ENCODE peak calls at places on chromosomes 2 and 18, in nine cellular contexts. One of them, this sample, is unnamed.
A peak's percentile ranks its signal among the peaks of the same experiment; 100 is the strongest.

GRCh38 chr2:190123956-190124355 is 61.4 kb upstream of the MSTN start:
- DNase-seq in ovary: no peak
- DNase-seq in testis: no peak
- DNase-seq in uterus: no peak
- DNase-seq in suprapubic skin: no peak
- DNase-seq in endothelial cell of umbilical vein: no peak
- DNase-seq in spleen: no peak
- DNase-seq in prostate gland: no peak
- DNase-seq in tibial nerve: no peak
- DNase-seq in this sample: no peak

GRCh38 chr2:172090947-172091625 is 5.8 kb downstream of the DLX1 start:
- DNase-seq in spleen: no peak
- DNase-seq in ovary: no peak
- DNase-seq in testis: no peak
- DNase-seq in tibial nerve: no peak
- DNase-seq in uterus: no peak
- DNase-seq in suprapubic skin: peak; percentile 38
- DNase-seq in endothelial cell of umbilical vein: no peak
- DNase-seq in prostate gland: no peak
- DNase-seq in this sample: no peak

GRCh38 chr2:37829202-37829601 is 95.9 kb upstream of the RMDN2 start:
- DNase-seq in suprapubic skin: peak; percentile 69
- DNase-seq in endothelial cell of umbilical vein: peak; percentile 95
- DNase-seq in uterus: peak; percentile 36
- DNase-seq in prostate gland: no peak
- DNase-seq in ovary: no peak
- DNase-seq in tibial nerve: peak; percentile 27
- DNase-seq in spleen: peak; percentile 79
- DNase-seq in testis: no peak
- DNase-seq in this sample: no peak

GRCh38 chr2:43104106-43104505 is 122.3 kb downstream of the ZFP36L2 start:
- DNase-seq in suprapubic skin: peak; percentile 22
- DNase-seq in testis: no peak
- DNase-seq in prostate gland: no peak
- DNase-seq in tibial nerve: no peak
- DNase-seq in ovary: no peak
- DNase-seq in spleen: no peak
- DNase-seq in uterus: no peak
- DNase-seq in endothelial cell of umbilical vein: no peak
- DNase-seq in this sample: no peak

GRCh38 chr2:173149491-173149890 is 73.8 kb downstream of the MAP3K20 start:
- DNase-seq in spleen: peak; percentile 76
- DNase-seq in tibial nerve: no peak
- DNase-seq in uterus: no peak
- DNase-seq in testis: peak; percentile 16
- DNase-seq in ovary: no peak
- DNase-seq in prostate gland: no peak
- DNase-seq in endothelial cell of umbilical vein: no peak
- DNase-seq in suprapubic skin: no peak
- DNase-seq in this sample: no peak

GRCh38 chr18:350953-351572 is 83.2 kb upstream of the THOC1 start:
- DNase-seq in tibial nerve: no peak
- DNase-seq in ovary: no peak
- DNase-seq in spleen: no peak
- DNase-seq in prostate gland: no peak
- DNase-seq in suprapubic skin: no peak
- DNase-seq in uterus: no peak
- DNase-seq in endothelial cell of umbilical vein: no peak
- DNase-seq in testis: no peak
- DNase-seq in this sample: no peak

GRCh38 chr2:206083602-206084467 is 2.1 kb downstream of the INO80D start:
- DNase-seq in ovary: no peak
- DNase-seq in uterus: no peak
- DNase-seq in testis: peak; percentile 25
- DNase-seq in endothelial cell of umbilical vein: peak; percentile 24
- DNase-seq in prostate gland: peak; percentile 21
- DNase-seq in suprapubic skin: no peak
- DNase-seq in spleen: no peak
- DNase-seq in tibial nerve: no peak
- DNase-seq in this sample: peak; percentile 34

GRCh38 chr2:38691994-38692393 is 26.1 kb downstream of the GALM start:
- DNase-seq in testis: no peak
- DNase-seq in suprapubic skin: no peak
- DNase-seq in tibial nerve: no peak
- DNase-seq in spleen: no peak
- DNase-seq in uterus: no peak
- DNase-seq in endothelial cell of umbilical vein: no peak
- DNase-seq in prostate gland: no peak
- DNase-seq in ovary: no peak
- DNase-seq in this sample: no peak

GRCh38 chr2:199850718-199851498 is at the start of gene FTCDNL1:
- DNase-seq in uterus: peak; percentile 30
- DNase-seq in testis: peak; percentile 78
- DNase-seq in endothelial cell of umbilical vein: peak; percentile 50
- DNase-seq in tibial nerve: peak; percentile 51
- DNase-seq in prostate gland: peak; percentile 47
- DNase-seq in suprapubic skin: peak; percentile 78
- DNase-seq in ovary: peak; percentile 59
- DNase-seq in spleen: peak; percentile 94
- DNase-seq in this sample: peak; percentile 71

GRCh38 chr2:199848323-199848722 is 2.7 kb downstream of the FTCDNL1 start:
- DNase-seq in prostate gland: no peak
- DNase-seq in endothelial cell of umbilical vein: no peak
- DNase-seq in uterus: no peak
- DNase-seq in spleen: no peak
- DNase-seq in tibial nerve: no peak
- DNase-seq in suprapubic skin: no peak
- DNase-seq in ovary: no peak
- DNase-seq in testis: no peak
- DNase-seq in this sample: no peak

GRCh38 chr2:199851886-199852285 is 894 bp upstream of the FTCDNL1 start:
- DNase-seq in suprapubic skin: no peak
- DNase-seq in endothelial cell of umbilical vein: no peak
- DNase-seq in uterus: no peak
- DNase-seq in ovary: no peak
- DNase-seq in prostate gland: no peak
- DNase-seq in testis: no peak
- DNase-seq in spleen: no peak
- DNase-seq in tibial nerve: no peak
- DNase-seq in this sample: no peak

GRCh38 chr2:199850250-199850717 is 708 bp downstream of the FTCDNL1 start:
- DNase-seq in spleen: no peak
- DNase-seq in testis: no peak
- DNase-seq in uterus: no peak
- DNase-seq in endothelial cell of umbilical vein: no peak
- DNase-seq in suprapubic skin: no peak
- DNase-seq in ovary: no peak
- DNase-seq in prostate gland: no peak
- DNase-seq in tibial nerve: no peak
- DNase-seq in this sample: no peak

GRCh38 chr2:199851499-199851816 is 466 bp upstream of the FTCDNL1 start:
- DNase-seq in suprapubic skin: no peak
- DNase-seq in testis: no peak
- DNase-seq in endothelial cell of umbilical vein: no peak
- DNase-seq in prostate gland: no peak
- DNase-seq in spleen: no peak
- DNase-seq in uterus: no peak
- DNase-seq in tibial nerve: no peak
- DNase-seq in ovary: no peak
- DNase-seq in this sample: no peak
- TF ChIP-seq CTCF in suprapubic skin: no peak
- TF ChIP-seq CTCF in testis: no peak
- TF ChIP-seq CTCF in endothelial cell of umbilical vein: no peak
- TF ChIP-seq CTCF in prostate gland: no peak
- TF ChIP-seq CTCF in spleen: no peak
- TF ChIP-seq CTCF in uterus: no peak
- TF ChIP-seq CTCF in tibial nerve: peak; percentile 3
- TF ChIP-seq CTCF in ovary: no peak
- TF ChIP-seq CTCF in this sample: no peak

GRCh38 chr2:217980591-217980990 is 22.2 kb downstream of the TNS1 start:
- DNase-seq in tibial nerve: no peak
- DNase-seq in testis: no peak
- DNase-seq in ovary: peak; percentile 33
- DNase-seq in prostate gland: no peak
- DNase-seq in uterus: peak; percentile 33
- DNase-seq in suprapubic skin: peak; percentile 63
- DNase-seq in spleen: peak; percentile 42
- DNase-seq in endothelial cell of umbilical vein: no peak
- DNase-seq in this sample: no peak

GRCh38 chr2:217980036-217980435 is 22.8 kb downstream of the TNS1 start:
- DNase-seq in tibial nerve: no peak
- DNase-seq in endothelial cell of umbilical vein: no peak
- DNase-seq in uterus: peak; percentile 63
- DNase-seq in suprapubic skin: peak; percentile 89
- DNase-seq in ovary: peak; percentile 55
- DNase-seq in prostate gland: no peak
- DNase-seq in testis: peak; percentile 52
- DNase-seq in spleen: peak; percentile 79
- DNase-seq in this sample: no peak

GRCh38 chr2:217983276-217984233 is 19.2 kb downstream of the TNS1 start:
- DNase-seq in testis: no peak
- DNase-seq in uterus: no peak
- DNase-seq in suprapubic skin: peak; percentile 56
- DNase-seq in tibial nerve: no peak
- DNase-seq in spleen: peak; percentile 77
- DNase-seq in prostate gland: no peak
- DNase-seq in endothelial cell of umbilical vein: peak; percentile 51
- DNase-seq in ovary: peak; percentile 26
- DNase-seq in this sample: no peak

GRCh38 chr2:217979151-217979811 is 23.5 kb downstream of the TNS1 start:
- DNase-seq in prostate gland: no peak
- DNase-seq in suprapubic skin: peak; percentile 65
- DNase-seq in uterus: peak; percentile 33
- DNase-seq in spleen: peak; percentile 63
- DNase-seq in ovary: peak; percentile 54
- DNase-seq in tibial nerve: no peak
- DNase-seq in endothelial cell of umbilical vein: peak; percentile 25
- DNase-seq in testis: no peak
- DNase-seq in this sample: no peak

GRCh38 chr2:217981084-217981730 is 21.6 kb downstream of the TNS1 start:
- DNase-seq in tibial nerve: no peak
- DNase-seq in spleen: peak; percentile 64
- DNase-seq in ovary: peak; percentile 26
- DNase-seq in testis: no peak
- DNase-seq in endothelial cell of umbilical vein: no peak
- DNase-seq in prostate gland: no peak
- DNase-seq in uterus: peak; percentile 14
- DNase-seq in suprapubic skin: peak; percentile 62
- DNase-seq in this sample: no peak
- H3K4me3 ChIP-seq in tibial nerve: no peak overlapping the region
- H3K4me3 ChIP-seq in spleen: no peak overlapping the region
- H3K4me3 ChIP-seq in ovary: no peak overlapping the region
- H3K4me3 ChIP-seq in testis: no peak overlapping the region
- H3K4me3 ChIP-seq in endothelial cell of umbilical vein: no peak overlapping the region
- H3K4me3 ChIP-seq in prostate gland: no peak overlapping the region
- H3K4me3 ChIP-seq in uterus: no peak overlapping the region
- H3K4me3 ChIP-seq in suprapubic skin: no peak overlapping the region
- H3K4me3 ChIP-seq in this sample: no peak overlapping the region

GRCh38 chr2:11466307-11467125 is 555 bp upstream of the E2F6 start:
- DNase-seq in prostate gland: no peak
- DNase-seq in suprapubic skin: no peak
- DNase-seq in tibial nerve: no peak
- DNase-seq in uterus: no peak
- DNase-seq in testis: no peak
- DNase-seq in spleen: no peak
- DNase-seq in endothelial cell of umbilical vein: no peak
- DNase-seq in ovary: no peak
- DNase-seq in this sample: no peak

GRCh38 chr2:11467749-11468148 is 1.8 kb upstream of the E2F6 start:
- DNase-seq in endothelial cell of umbilical vein: no peak
- DNase-seq in ovary: no peak
- DNase-seq in tibial nerve: no peak
- DNase-seq in suprapubic skin: no peak
- DNase-seq in prostate gland: no peak
- DNase-seq in uterus: no peak
- DNase-seq in testis: no peak
- DNase-seq in spleen: no peak
- DNase-seq in this sample: no peak

GRCh38 chr2:11467126-11467649 is 1.2 kb upstream of the E2F6 start:
- DNase-seq in tibial nerve: no peak
- DNase-seq in prostate gland: no peak
- DNase-seq in spleen: no peak
- DNase-seq in suprapubic skin: no peak
- DNase-seq in endothelial cell of umbilical vein: no peak
- DNase-seq in uterus: no peak
- DNase-seq in ovary: no peak
- DNase-seq in testis: no peak
- DNase-seq in this sample: no peak

GRCh38 chr2:11465110-11465484 is 864 bp downstream of the E2F6 start:
- DNase-seq in testis: no peak
- DNase-seq in ovary: no peak
- DNase-seq in endothelial cell of umbilical vein: no peak
- DNase-seq in suprapubic skin: no peak
- DNase-seq in uterus: no peak
- DNase-seq in tibial nerve: no peak
- DNase-seq in spleen: no peak
- DNase-seq in prostate gland: no peak
- DNase-seq in this sample: no peak

GRCh38 chr2:11465485-11466306 is at the start of gene E2F6:
- DNase-seq in suprapubic skin: peak; percentile 95
- DNase-seq in prostate gland: peak; percentile 89
- DNase-seq in testis: peak; percentile 93
- DNase-seq in spleen: peak; percentile 95
- DNase-seq in tibial nerve: peak; percentile 91
- DNase-seq in endothelial cell of umbilical vein: peak; percentile 93
- DNase-seq in uterus: peak; percentile 95
- DNase-seq in ovary: peak; percentile 94
- DNase-seq in this sample: peak; percentile 93
- TF ChIP-seq POLR2A in suprapubic skin: peak; percentile 67
- TF ChIP-seq POLR2A in prostate gland: peak; percentile 70
- TF ChIP-seq POLR2A in testis: no peak
- TF ChIP-seq POLR2A in spleen: no peak
- TF ChIP-seq POLR2A in tibial nerve: peak; percentile 93
- TF ChIP-seq POLR2A in endothelial cell of umbilical vein: no peak
- TF ChIP-seq POLR2A in uterus: peak; percentile 95
- TF ChIP-seq POLR2A in ovary: peak; percentile 92
- TF ChIP-seq POLR2A in this sample: peak; percentile 35

GRCh38 chr2:12402440-12403139 is 314.1 kb upstream of the TRIB2 start:
- DNase-seq in endothelial cell of umbilical vein: no peak
- DNase-seq in suprapubic skin: no peak
- DNase-seq in prostate gland: no peak
- DNase-seq in spleen: no peak
- DNase-seq in ovary: no peak
- DNase-seq in uterus: no peak
- DNase-seq in tibial nerve: no peak
- DNase-seq in testis: no peak
- DNase-seq in this sample: no peak

GRCh38 chr2:12396699-12397098 is 320.0 kb upstream of the TRIB2 start:
- DNase-seq in testis: no peak
- DNase-seq in ovary: no peak
- DNase-seq in uterus: no peak
- DNase-seq in spleen: no peak
- DNase-seq in suprapubic skin: no peak
- DNase-seq in tibial nerve: no peak
- DNase-seq in prostate gland: no peak
- DNase-seq in endothelial cell of umbilical vein: no peak
- DNase-seq in this sample: no peak

GRCh38 chr2:12400543-12400942 is 316.2 kb upstream of the TRIB2 start:
- DNase-seq in prostate gland: no peak
- DNase-seq in uterus: no peak
- DNase-seq in tibial nerve: no peak
- DNase-seq in suprapubic skin: no peak
- DNase-seq in spleen: no peak
- DNase-seq in ovary: no peak
- DNase-seq in endothelial cell of umbilical vein: no peak
- DNase-seq in testis: no peak
- DNase-seq in this sample: no peak

GRCh38 chr2:12399244-12399643 is 317.5 kb upstream of the TRIB2 start:
- DNase-seq in spleen: no peak
- DNase-seq in uterus: no peak
- DNase-seq in ovary: no peak
- DNase-seq in suprapubic skin: no peak
- DNase-seq in prostate gland: peak; percentile 4
- DNase-seq in testis: no peak
- DNase-seq in endothelial cell of umbilical vein: no peak
- DNase-seq in tibial nerve: no peak
- DNase-seq in this sample: no peak

DNA sequence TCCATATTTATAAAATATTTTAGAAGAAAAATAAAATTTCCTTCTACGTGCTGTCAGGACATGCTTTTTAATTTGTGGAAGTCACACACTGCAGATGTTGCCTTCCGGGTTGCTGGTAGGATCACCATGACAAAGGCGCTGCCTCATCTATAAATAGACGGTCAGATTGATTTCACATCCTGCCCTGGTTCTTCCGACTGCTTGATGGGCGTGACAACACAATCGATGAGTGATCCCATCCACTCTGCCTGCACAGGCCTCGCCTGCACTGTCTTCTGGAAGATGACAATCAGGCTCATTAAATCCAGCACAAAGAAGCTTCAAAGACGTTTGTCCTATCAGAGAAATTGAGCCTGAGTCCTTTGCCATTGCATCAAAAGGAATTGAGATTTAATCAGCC is 318.9 kb upstream of the TRIB2 start:
- DNase-seq in prostate gland: no peak
- DNase-seq in testis: no peak
- DNase-seq in endothelial cell of umbilical vein: no peak
- DNase-seq in spleen: no peak
- DNase-seq in ovary: no peak
- DNase-seq in uterus: no peak
- DNase-seq in tibial nerve: no peak
- DNase-seq in suprapubic skin: no peak
- DNase-seq in this sample: no peak
- TF ChIP-seq CTCF in prostate gland: no peak
- TF ChIP-seq CTCF in testis: no peak
- TF ChIP-seq CTCF in endothelial cell of umbilical vein: no peak
- TF ChIP-seq CTCF in spleen: no peak
- TF ChIP-seq CTCF in ovary: no peak
- TF ChIP-seq CTCF in uterus: no peak
- TF ChIP-seq CTCF in tibial nerve: no peak
- TF ChIP-seq CTCF in suprapubic skin: no peak
- TF ChIP-seq CTCF in this sample: no peak

This sample was measured in stomach.